ENCODE peak calls at places on chromosomes 7 and 10, in nine cellular contexts. One of them, this sample, is unnamed. For H3K36me3, the result is how much of the 10 kb centered on the place peaks cover.

GRCh38 chr10:61452655-61453641 is at the start of gene TMEM26:
- DNase-seq in Panc1: no peak
- DNase-seq in Caco-2: no peak
- DNase-seq in sigmoid colon: peak
- DNase-seq in gastrocnemius medialis: no peak
- DNase-seq in esophagus squamous epithelium: no peak
- DNase-seq in GM23338: peak
- DNase-seq in psoas muscle: peak
- DNase-seq in transverse colon: peak
- DNase-seq in this sample: peak

GRCh38 chr7:48610705-48611104 is 313.6 kb upstream of the CDC14C start:
- DNase-seq in Panc1: no peak
- DNase-seq in Caco-2: no peak
- DNase-seq in sigmoid colon: no peak
- DNase-seq in gastrocnemius medialis: no peak
- DNase-seq in esophagus squamous epithelium: no peak
- DNase-seq in GM23338: peak
- DNase-seq in psoas muscle: no peak
- DNase-seq in transverse colon: no peak
- DNase-seq in this sample: no peak

GRCh38 chr10:36254191-36254590 is 612.1 kb upstream of the FZD8 start:
- DNase-seq in Panc1: no peak
- DNase-seq in Caco-2: no peak
- DNase-seq in sigmoid colon: peak
- DNase-seq in gastrocnemius medialis: peak
- DNase-seq in esophagus squamous epithelium: no peak
- DNase-seq in GM23338: no peak
- DNase-seq in psoas muscle: peak
- DNase-seq in transverse colon: peak
- DNase-seq in this sample: no peak

GRCh38 chr10:117678106-117678505 is 135.6 kb downstream of the EMX2 start:
- DNase-seq in Panc1: no peak
- DNase-seq in Caco-2: no peak
- DNase-seq in sigmoid colon: no peak
- DNase-seq in gastrocnemius medialis: no peak
- DNase-seq in esophagus squamous epithelium: no peak
- DNase-seq in GM23338: no peak
- DNase-seq in psoas muscle: no peak
- DNase-seq in transverse colon: no peak
- DNase-seq in this sample: no peak

GRCh38 chr10:125014984-125015944 is 73.3 kb downstream of the ZRANB1 start:
- DNase-seq in Panc1: no peak
- DNase-seq in Caco-2: no peak
- DNase-seq in sigmoid colon: peak
- DNase-seq in gastrocnemius medialis: no peak
- DNase-seq in esophagus squamous epithelium: no peak
- DNase-seq in GM23338: no peak
- DNase-seq in psoas muscle: peak
- DNase-seq in transverse colon: no peak
- DNase-seq in this sample: no peak

GRCh38 chr10:112624546-112625048 is 177.6 kb downstream of the VTI1A start:
- DNase-seq in Panc1: no peak
- DNase-seq in Caco-2: no peak
- DNase-seq in sigmoid colon: no peak
- DNase-seq in gastrocnemius medialis: no peak
- DNase-seq in esophagus squamous epithelium: no peak
- DNase-seq in GM23338: no peak
- DNase-seq in psoas muscle: no peak
- DNase-seq in transverse colon: no peak
- DNase-seq in this sample: no peak

GRCh38 chr10:59432207-59432900 is 70.0 kb upstream of the FAM13C start:
- DNase-seq in Panc1: no peak
- DNase-seq in Caco-2: no peak
- DNase-seq in sigmoid colon: no peak
- DNase-seq in gastrocnemius medialis: no peak
- DNase-seq in esophagus squamous epithelium: no peak
- DNase-seq in GM23338: no peak
- DNase-seq in psoas muscle: no peak
- DNase-seq in transverse colon: no peak
- DNase-seq in this sample: no peak

GRCh38 chr7:74044366-74045350 is 16.7 kb downstream of the ELN start:
- DNase-seq in Panc1: no peak
- DNase-seq in Caco-2: no peak
- DNase-seq in sigmoid colon: no peak
- DNase-seq in gastrocnemius medialis: no peak
- DNase-seq in esophagus squamous epithelium: no peak
- DNase-seq in GM23338: no peak
- DNase-seq in psoas muscle: peak
- DNase-seq in transverse colon: no peak
- DNase-seq in this sample: no peak

GRCh38 chr7:98755138-98755898 is 114.5 kb downstream of the TMEM130 start:
- DNase-seq in Panc1: no peak
- DNase-seq in Caco-2: peak
- DNase-seq in sigmoid colon: no peak
- DNase-seq in gastrocnemius medialis: no peak
- DNase-seq in esophagus squamous epithelium: no peak
- DNase-seq in GM23338: peak
- DNase-seq in psoas muscle: no peak
- DNase-seq in transverse colon: no peak
- DNase-seq in this sample: no peak

GRCh38 chr10:101087965-101088364 is 26.2 kb downstream of the KAZALD1 start:
- DNase-seq in Panc1: no peak
- DNase-seq in Caco-2: no peak
- DNase-seq in sigmoid colon: no peak
- DNase-seq in gastrocnemius medialis: no peak
- DNase-seq in esophagus squamous epithelium: no peak
- DNase-seq in GM23338: no peak
- DNase-seq in psoas muscle: no peak
- DNase-seq in transverse colon: no peak
- DNase-seq in this sample: no peak

GRCh38 chr7:96636342-96636865 is 73.2 kb downstream of the SEM1 start:
- DNase-seq in Panc1: no peak
- DNase-seq in Caco-2: no peak
- DNase-seq in sigmoid colon: no peak
- DNase-seq in gastrocnemius medialis: no peak
- DNase-seq in esophagus squamous epithelium: no peak
- DNase-seq in GM23338: no peak
- DNase-seq in psoas muscle: no peak
- DNase-seq in transverse colon: no peak
- DNase-seq in this sample: no peak

GRCh38 chr10:114500643-114501042 is 96.3 kb upstream of the AFAP1L2 start:
- DNase-seq in Panc1: no peak
- DNase-seq in Caco-2: no peak
- DNase-seq in sigmoid colon: no peak
- DNase-seq in gastrocnemius medialis: no peak
- DNase-seq in esophagus squamous epithelium: no peak
- DNase-seq in GM23338: no peak
- DNase-seq in psoas muscle: no peak
- DNase-seq in transverse colon: no peak
- DNase-seq in this sample: no peak

GRCh38 chr7:45645141-45645969 is 71.2 kb downstream of the ADCY1 start:
- DNase-seq in Panc1: no peak
- DNase-seq in Caco-2: no peak
- DNase-seq in sigmoid colon: no peak
- DNase-seq in gastrocnemius medialis: no peak
- DNase-seq in esophagus squamous epithelium: no peak
- DNase-seq in GM23338: no peak
- DNase-seq in psoas muscle: no peak
- DNase-seq in transverse colon: no peak
- DNase-seq in this sample: no peak

GRCh38 chr10:105291571-105291970 is 650.5 kb downstream of the SORCS3 start:
- DNase-seq in Panc1: no peak
- DNase-seq in Caco-2: no peak
- DNase-seq in sigmoid colon: no peak
- DNase-seq in gastrocnemius medialis: no peak
- DNase-seq in esophagus squamous epithelium: no peak
- DNase-seq in GM23338: no peak
- DNase-seq in psoas muscle: no peak
- DNase-seq in transverse colon: no peak
- DNase-seq in this sample: no peak

GRCh38 chr10:37549054-37549453 is 308.4 kb downstream of the ZNF248 start:
- DNase-seq in Panc1: no peak
- DNase-seq in Caco-2: no peak
- DNase-seq in sigmoid colon: no peak
- DNase-seq in gastrocnemius medialis: no peak
- DNase-seq in esophagus squamous epithelium: no peak
- DNase-seq in GM23338: no peak
- DNase-seq in psoas muscle: no peak
- DNase-seq in transverse colon: no peak
- DNase-seq in this sample: no peak

GRCh38 chr10:3571310-3571825 is 213.6 kb downstream of the KLF6 start:
- DNase-seq in Panc1: no peak
- DNase-seq in Caco-2: no peak
- DNase-seq in sigmoid colon: no peak
- DNase-seq in gastrocnemius medialis: no peak
- DNase-seq in esophagus squamous epithelium: no peak
- DNase-seq in GM23338: no peak
- DNase-seq in psoas muscle: no peak
- DNase-seq in transverse colon: no peak
- DNase-seq in this sample: no peak

GRCh38 chr10:43287056-43288007 is 20.5 kb upstream of the RASGEF1A start:
- DNase-seq in Panc1: peak
- DNase-seq in Caco-2: no peak
- DNase-seq in sigmoid colon: no peak
- DNase-seq in gastrocnemius medialis: no peak
- DNase-seq in esophagus squamous epithelium: no peak
- DNase-seq in GM23338: peak
- DNase-seq in psoas muscle: no peak
- DNase-seq in transverse colon: peak
- DNase-seq in this sample: no peak

GRCh38 chr7:105896407-105896842 is 20.0 kb upstream of the ATXN7L1 start:
- DNase-seq in Panc1: no peak
- DNase-seq in Caco-2: no peak
- DNase-seq in sigmoid colon: no peak
- DNase-seq in gastrocnemius medialis: no peak
- DNase-seq in esophagus squamous epithelium: no peak
- DNase-seq in GM23338: no peak
- DNase-seq in psoas muscle: no peak
- DNase-seq in transverse colon: peak
- DNase-seq in this sample: no peak

GRCh38 chr7:39667354-39667923 is 44.1 kb downstream of the RALA start:
- DNase-seq in Panc1: no peak
- DNase-seq in Caco-2: no peak
- DNase-seq in sigmoid colon: no peak
- DNase-seq in gastrocnemius medialis: no peak
- DNase-seq in esophagus squamous epithelium: no peak
- DNase-seq in GM23338: no peak
- DNase-seq in psoas muscle: no peak
- DNase-seq in transverse colon: no peak
- DNase-seq in this sample: no peak

DNA sequence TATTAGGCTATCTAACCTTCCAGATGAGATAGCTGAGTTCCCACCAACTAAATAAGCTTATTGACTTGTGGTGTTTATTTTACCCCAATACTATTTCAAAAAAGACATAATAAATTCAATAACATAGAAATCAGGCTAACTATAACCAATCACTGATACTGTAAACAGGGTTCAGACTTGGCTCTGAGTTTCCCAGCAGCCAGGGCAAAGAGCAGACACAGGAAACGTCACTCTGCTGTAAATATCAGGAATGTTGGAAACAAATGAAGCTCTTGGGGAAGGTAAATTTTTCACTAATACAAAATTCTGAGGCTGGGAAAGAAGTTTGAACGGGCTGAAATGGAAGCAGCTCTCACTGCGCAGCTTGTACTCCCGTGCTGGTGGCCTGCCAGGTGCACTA is 114.6 kb downstream of the GALNT11 start:
- DNase-seq in Panc1: no peak
- DNase-seq in Caco-2: no peak
- DNase-seq in sigmoid colon: no peak
- DNase-seq in gastrocnemius medialis: no peak
- DNase-seq in esophagus squamous epithelium: no peak
- DNase-seq in GM23338: no peak
- DNase-seq in psoas muscle: no peak
- DNase-seq in transverse colon: no peak
- DNase-seq in this sample: no peak
- H3K36me3 ChIP-seq in Panc1: under half
- H3K36me3 ChIP-seq in Caco-2: under half
- H3K36me3 ChIP-seq in sigmoid colon: under half
- H3K36me3 ChIP-seq in gastrocnemius medialis: under half
- H3K36me3 ChIP-seq in esophagus squamous epithelium: under half
- H3K36me3 ChIP-seq in GM23338: under half
- H3K36me3 ChIP-seq in psoas muscle: under half
- H3K36me3 ChIP-seq in transverse colon: under half
- H3K36me3 ChIP-seq in this sample: under half

GRCh38 chr7:19268737-19269136 is 123.5 kb upstream of the FERD3L start:
- DNase-seq in Panc1: no peak
- DNase-seq in Caco-2: no peak
- DNase-seq in sigmoid colon: no peak
- DNase-seq in gastrocnemius medialis: no peak
- DNase-seq in esophagus squamous epithelium: no peak
- DNase-seq in GM23338: no peak
- DNase-seq in psoas muscle: no peak
- DNase-seq in transverse colon: no peak
- DNase-seq in this sample: no peak

DNA sequence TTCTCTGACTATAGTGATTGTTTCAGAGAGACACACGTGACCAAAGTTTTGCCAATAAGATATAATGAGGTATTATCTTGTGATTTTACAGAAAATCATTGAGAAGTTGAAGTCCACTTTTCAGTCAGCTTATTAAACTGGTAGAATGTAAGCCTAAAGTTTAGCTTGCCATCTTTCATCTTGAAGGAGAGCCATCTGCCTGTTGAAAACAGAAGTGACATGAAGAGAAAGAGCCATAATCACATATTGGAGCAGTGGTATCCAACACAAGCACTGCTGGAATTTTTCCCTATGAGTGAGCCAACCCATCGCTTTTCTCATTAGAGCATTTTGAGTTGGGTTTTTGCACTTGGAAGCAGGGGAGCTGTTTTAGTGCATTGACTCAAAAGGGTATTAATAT is 117.6 kb upstream of the FERD3L start:
- DNase-seq in Panc1: no peak
- DNase-seq in Caco-2: no peak
- DNase-seq in sigmoid colon: no peak
- DNase-seq in gastrocnemius medialis: no peak
- DNase-seq in esophagus squamous epithelium: no peak
- DNase-seq in GM23338: peak
- DNase-seq in psoas muscle: no peak
- DNase-seq in transverse colon: no peak
- DNase-seq in this sample: no peak
- TF ChIP-seq CTCF in Panc1: peak
- TF ChIP-seq CTCF in Caco-2: no peak
- TF ChIP-seq CTCF in sigmoid colon: no peak
- TF ChIP-seq CTCF in gastrocnemius medialis: no peak
- TF ChIP-seq CTCF in esophagus squamous epithelium: no peak
- TF ChIP-seq CTCF in GM23338: no peak
- TF ChIP-seq CTCF in psoas muscle: no peak
- TF ChIP-seq CTCF in transverse colon: no peak
- TF ChIP-seq CTCF in this sample: no peak

GRCh38 chr10:103888113-103888841 is 29.7 kb downstream of the STN1 start:
- DNase-seq in Panc1: peak
- DNase-seq in Caco-2: peak
- DNase-seq in sigmoid colon: peak
- DNase-seq in gastrocnemius medialis: peak
- DNase-seq in esophagus squamous epithelium: no peak
- DNase-seq in GM23338: peak
- DNase-seq in psoas muscle: peak
- DNase-seq in transverse colon: peak
- DNase-seq in this sample: peak
- H3K36me3 ChIP-seq in Panc1: under half
- H3K36me3 ChIP-seq in Caco-2: under half
- H3K36me3 ChIP-seq in sigmoid colon: under half
- H3K36me3 ChIP-seq in gastrocnemius medialis: under half
- H3K36me3 ChIP-seq in esophagus squamous epithelium: under half
- H3K36me3 ChIP-seq in GM23338: under half
- H3K36me3 ChIP-seq in psoas muscle: under half
- H3K36me3 ChIP-seq in transverse colon: under half
- H3K36me3 ChIP-seq in this sample: under half

GRCh38 chr10:116648903-116649302 is 28.1 kb downstream of the PNLIPRP2 start:
- DNase-seq in Panc1: no peak
- DNase-seq in Caco-2: no peak
- DNase-seq in sigmoid colon: no peak
- DNase-seq in gastrocnemius medialis: no peak
- DNase-seq in esophagus squamous epithelium: no peak
- DNase-seq in GM23338: no peak
- DNase-seq in psoas muscle: no peak
- DNase-seq in transverse colon: no peak
- DNase-seq in this sample: no peak
- TF ChIP-seq CTCF in Panc1: no peak
- TF ChIP-seq CTCF in Caco-2: no peak
- TF ChIP-seq CTCF in sigmoid colon: no peak
- TF ChIP-seq CTCF in gastrocnemius medialis: no peak
- TF ChIP-seq CTCF in esophagus squamous epithelium: no peak
- TF ChIP-seq CTCF in GM23338: no peak
- TF ChIP-seq CTCF in psoas muscle: no peak
- TF ChIP-seq CTCF in transverse colon: no peak
- TF ChIP-seq CTCF in this sample: no peak